ENCODE peak calls at places on chromosomes 5 and 9, in six cellular contexts. U is IMR-90, A is stomach, L is H1, H is uterus, I is spleen. W is an unnamed sample. For H3K27me3, the result is how much of the 10 kb centered on the place peaks cover.

GRCh38 chr5:151692312-151692711 is 5.6 kb upstream of the SPARC start:
- DNase-seq in U (no peak), I (no peak), L (no peak), H (no peak), A (no peak), W (no peak)

GRCh38 chr9:74645007-74645639 is 148.0 kb downstream of the RORB start:
- DNase-seq in H (no peak), L (no peak), I (no peak), U (no peak), A (no peak), W (no peak)

GRCh38 chr5:32843532-32843895 is 132.4 kb downstream of the NPR3 start:
- DNase-seq in I (no peak), H (no peak), A (no peak), L (no peak), U (no peak), W (no peak)

GRCh38 chr5:176181271-176181855 is 56.9 kb upstream of the SIMC1 start:
- DNase-seq in U (no peak), H (no peak), L (no peak), I (no peak), A (no peak), W (no peak)

GRCh38 chr5:168822745-168823281 is 243.6 kb upstream of the PANK3 start:
- DNase-seq in I (no peak), H (no peak), L (no peak), U (peak), A (no peak), W (no peak)

GRCh38 chr5:132313378-132313777 is 19.2 kb downstream of the SLC22A4 start:
- DNase-seq in A (no peak), L (no peak), I (no peak), H (no peak), U (peak), W (no peak)

GRCh38 chr5:150258126-150258525 is 31.4 kb downstream of the CAMK2A start:
- DNase-seq in U (peak), H (no peak), L (no peak), A (no peak), I (no peak), W (no peak)

GRCh38 chr5:6527749-6528455 is 79.2 kb downstream of the UBE2QL1 start:
- DNase-seq in U (no peak), A (no peak), H (no peak), I (no peak), L (no peak), W (no peak)

GRCh38 chr5:73973135-73973534 is 347.1 kb downstream of the ARHGEF28 start:
- DNase-seq in L (no peak), A (no peak), I (no peak), U (no peak), H (no peak), W (no peak)

GRCh38 chr9:72427801-72428200 is 62.8 kb upstream of the ZFAND5 start:
- DNase-seq in I (no peak), L (no peak), U (no peak), H (no peak), A (no peak), W (no peak)

GRCh38 chr5:66960373-66961137 is 236.0 kb downstream of the CD180 start:
- DNase-seq in I (no peak), A (peak), L (no peak), H (no peak), U (peak), W (no peak)

GRCh38 chr5:180601591-180602480 is 10.5 kb upstream of the SCGB3A1 start:
- DNase-seq in H (no peak), L (no peak), I (peak), U (no peak), A (no peak), W (no peak)

GRCh38 chr5:134140530-134141201 is 26.2 kb downstream of the TCF7 start:
- DNase-seq in H (peak), I (peak), U (peak), L (peak), A (peak), W (peak)

GRCh38 chr9:127574089-127574921 is 37.8 kb upstream of the STXBP1 start:
- DNase-seq in H (no peak), I (no peak), A (peak), L (no peak), U (no peak), W (no peak)
- TF ChIP-seq POLR2A in H (no peak), I (no peak), A (no peak), L (no peak), U (no peak), W (no peak)

GRCh38 chr5:165714594-165714993 is 2209.2 kb downstream of the MAT2B start:
- DNase-seq in H (no peak), U (no peak), A (no peak), L (no peak), I (no peak), W (no peak)
- H3K27me3 ChIP-seq in H (under half), U (under half), A (under half), L (under half), I (under half), W (under half)

GRCh38 chr5:137470111-137470920 is 28.8 kb downstream of the SPOCK1 start:
- DNase-seq in U (peak), H (no peak), A (no peak), L (no peak), I (no peak), W (no peak)
- TF ChIP-seq POLR2A in U (no peak), H (no peak), A (no peak), L (no peak), I (no peak), W (no peak)

DNA sequence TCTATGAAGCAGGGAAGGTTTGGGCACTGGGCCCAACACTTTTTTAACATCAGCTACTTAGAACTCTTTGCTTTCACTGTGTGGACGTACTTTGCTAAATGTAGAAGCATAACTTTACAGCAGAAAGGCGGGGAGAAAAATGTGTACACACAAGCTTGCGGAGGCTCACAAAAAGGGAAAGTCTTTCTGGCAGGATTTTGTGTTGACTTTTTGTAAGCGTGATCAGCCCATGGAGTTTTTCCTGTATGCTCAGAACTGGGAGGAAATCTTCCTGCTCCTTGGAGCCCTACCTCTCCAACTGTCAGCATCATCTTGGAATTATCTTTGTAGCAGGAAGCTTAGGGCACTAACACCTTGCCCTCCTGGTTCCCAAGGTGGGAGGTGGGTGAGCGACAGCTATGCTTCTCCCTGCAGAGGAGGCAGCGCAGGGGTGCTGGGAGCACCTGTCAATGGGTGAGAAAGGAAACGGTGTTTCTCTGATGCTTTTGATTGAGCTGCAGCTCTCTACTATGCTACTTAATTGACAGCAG is 321.9 kb downstream of the GADD45G start:
- DNase-seq in U (no peak), I (no peak), L (no peak), A (peak), H (no peak), W (no peak)
- H3K27me3 ChIP-seq in U (under half), I (under half), L (under half), A (under half), H (under half), W (under half)

DNA sequence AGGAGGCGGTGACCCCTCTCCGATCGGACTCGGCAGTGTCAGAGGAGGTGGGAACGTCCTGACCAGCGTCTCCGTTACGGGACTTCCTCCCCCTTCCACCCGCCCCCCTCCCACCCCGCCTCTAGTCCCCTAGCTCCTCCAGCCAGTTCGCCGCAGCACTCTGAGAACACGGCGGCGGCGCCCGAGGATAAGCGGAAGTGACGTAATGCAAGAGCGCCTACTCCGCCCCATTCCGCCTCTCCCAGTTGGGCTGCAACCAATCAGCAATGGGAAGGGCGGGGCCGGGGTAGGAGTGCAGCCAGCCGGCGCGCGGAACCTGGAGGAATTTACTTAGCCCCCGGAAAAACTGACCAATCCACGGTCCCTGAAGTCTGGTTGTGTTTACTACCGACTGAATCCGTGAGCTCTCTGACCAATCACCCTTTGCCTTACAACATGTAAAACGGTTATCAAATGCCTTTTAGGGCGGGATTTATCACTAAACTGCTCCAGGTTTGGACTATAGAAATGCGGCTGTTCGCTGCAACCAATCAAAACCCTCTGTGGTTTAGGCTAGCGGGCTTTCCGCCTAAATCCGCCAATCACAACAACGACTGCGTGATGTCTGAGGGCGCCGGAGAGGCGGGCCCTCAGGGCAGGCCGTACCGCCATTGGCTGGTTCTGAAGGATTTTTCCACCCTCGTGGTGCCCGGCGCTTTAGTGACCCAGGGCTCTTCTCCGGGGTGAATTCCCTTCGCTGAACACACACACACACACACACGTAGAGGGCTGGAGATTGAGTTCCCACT is at the start of gene ZBTB5:
- DNase-seq in I (peak), U (peak), A (peak), L (peak), H (peak), W (peak)
- TF ChIP-seq POLR2A in I (no peak), U (no peak), A (no peak), L (peak), H (peak), W (peak)

GRCh38 chr5:159102294-159102934 is 2.7 kb upstream of the EBF1 start:
- DNase-seq in L (no peak), A (no peak), H (no peak), I (no peak), U (no peak), W (no peak)
- H3K27me3 ChIP-seq in L (half or more), A (half or more), H (under half), I (under half), U (half or more), W (half or more)

DNA sequence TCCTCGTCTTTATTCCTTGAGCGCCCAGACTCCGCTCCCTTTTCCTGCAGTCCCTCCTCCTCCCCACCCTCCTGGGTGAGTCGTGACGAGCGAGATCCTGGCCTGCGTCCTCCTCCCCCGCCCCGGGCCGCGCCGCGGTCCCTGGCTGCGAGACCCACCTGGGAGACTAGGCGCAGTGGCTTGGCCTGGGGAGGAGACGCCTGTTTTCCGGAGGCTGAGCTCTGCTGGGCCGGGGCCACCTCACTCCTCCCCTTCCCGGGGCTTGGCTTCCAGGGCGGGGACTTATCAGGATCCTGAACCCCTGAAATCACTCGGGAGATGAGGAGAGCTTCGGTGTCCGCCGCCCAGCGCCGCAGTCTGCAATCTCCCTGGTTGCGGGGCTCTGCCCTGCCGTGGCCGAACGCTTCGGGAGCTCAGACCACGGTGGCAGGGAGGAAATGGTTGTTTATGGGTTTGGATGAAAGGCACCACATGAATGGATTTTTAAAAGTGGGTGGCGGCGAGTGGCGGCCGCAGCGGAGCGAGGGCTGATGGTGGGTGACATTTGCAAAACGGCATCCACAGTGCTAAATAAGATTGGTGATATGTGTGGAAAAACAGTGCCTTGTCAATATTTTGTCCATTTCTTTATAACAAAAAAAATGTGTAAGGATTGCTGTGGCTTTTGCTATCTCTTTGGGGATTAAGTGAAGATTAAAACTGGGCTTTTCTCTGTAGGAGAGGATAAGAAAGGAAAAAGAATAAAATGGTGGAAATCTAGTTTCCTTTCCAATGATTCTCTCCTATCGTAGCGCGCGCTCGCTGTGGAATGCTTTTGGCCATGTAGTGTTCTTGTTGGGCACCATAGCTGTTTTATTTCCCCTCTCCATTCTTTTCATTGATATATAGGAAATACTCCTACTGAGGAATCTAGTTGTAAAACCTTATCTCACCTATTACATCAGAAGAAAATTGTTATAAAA is 1.2 kb downstream of the STXBP1 start:
- DNase-seq in A (peak), L (peak), H (peak), U (peak), I (peak), W (peak)
- TF ChIP-seq POLR2A in A (no peak), L (no peak), H (peak), U (peak), I (no peak), W (no peak)

GRCh38 chr5:16615737-16616535 is 861 bp downstream of the RETREG1 start:
- DNase-seq in A (no peak), U (no peak), L (no peak), H (no peak), I (peak), W (no peak)
- H3K27me3 ChIP-seq in A (under half), U (half or more), L (under half), H (under half), I (under half), W (under half)

DNA sequence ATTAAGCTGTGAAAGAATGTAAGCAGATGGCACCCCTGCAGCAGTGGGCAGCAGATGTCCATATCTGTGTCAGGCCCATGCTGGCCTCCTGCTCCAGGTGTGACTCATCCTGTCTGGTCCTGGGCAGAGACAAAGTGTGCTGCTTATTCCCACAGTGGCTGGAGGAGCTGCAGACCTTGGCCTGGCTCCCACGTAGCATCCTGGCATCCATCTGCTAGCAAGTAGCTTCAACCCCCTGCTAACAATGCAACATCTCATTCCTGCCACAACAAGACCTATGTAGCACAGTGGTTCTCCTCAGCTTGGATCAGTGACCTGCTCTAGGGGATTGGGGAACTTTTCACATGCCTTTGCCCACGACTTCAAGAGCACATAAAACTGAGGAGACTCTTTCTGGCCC is 126.4 kb upstream of the SLC12A2 start:
- DNase-seq in I (no peak), A (no peak), U (peak), H (peak), L (no peak), W (peak)
- TF ChIP-seq POLR2A in I (no peak), A (no peak), U (no peak), H (no peak), L (no peak), W (no peak)